ENCODE peak calls at places on chromosomes 1 and 21, in ten cellular contexts. J, A, E, K, N, S, F, G, I and Y are unnamed samples.

GRCh38 chr1:19007491-19008441 is 51.3 kb upstream of the IFFO2 start:
- DNase-seq in J (peak; percentile 60), F (no peak), K (no peak), I (no peak), G (no peak), A (peak; percentile 3), S (no peak), E (no peak), N (peak; percentile 22), Y (no peak)

GRCh38 chr1:201533836-201534235 is 5.1 kb upstream of the NAV1 start:
- DNase-seq in E (no peak), F (no peak), K (no peak), A (no peak), G (no peak), J (no peak), N (no peak), S (no peak), I (no peak), Y (no peak)

GRCh38 chr1:32618673-32619221 is 31.6 kb downstream of the ZBTB8OS start:
- DNase-seq in E (no peak), J (no peak), S (peak; percentile 9), I (no peak), N (no peak), K (no peak), A (no peak), F (no peak), G (no peak), Y (no peak)

GRCh38 chr1:91165033-91165654 is 143.3 kb upstream of the ZNF644 start:
- DNase-seq in S (peak; percentile 52), A (peak; percentile 62), K (peak; percentile 45), J (peak; percentile 85), E (peak; percentile 24), I (peak; percentile 74), N (peak; percentile 97), G (peak; percentile 80), F (peak; percentile 69), Y (peak; percentile 83)

GRCh38 chr1:44559361-44559760 is 114.9 kb downstream of the TMEM53 start:
- DNase-seq in F (no peak), J (no peak), S (no peak), I (no peak), G (no peak), N (no peak), A (no peak), K (no peak), E (no peak), Y (no peak)

GRCh38 chr1:193338194-193338593 is 151.8 kb upstream of the B3GALT2 start:
- DNase-seq in N (no peak), J (no peak), S (peak; percentile 27), E (no peak), F (no peak), I (peak; percentile 31), A (no peak), G (no peak), K (peak; percentile 64), Y (no peak)

GRCh38 chr1:9070421-9071015 is 1.1 kb upstream of the SLC2A5 start:
- DNase-seq in F (no peak), J (no peak), G (no peak), E (no peak), I (no peak), K (no peak), A (peak; percentile 63), N (no peak), S (no peak), Y (no peak)

GRCh38 chr21:31298618-31299269 is 45.3 kb downstream of the TIAM1 start:
- DNase-seq in K (no peak), A (no peak), J (no peak), G (no peak), I (no peak), F (no peak), S (no peak), N (no peak), E (no peak), Y (no peak)

GRCh38 chr1:198622532-198623218 is 16.2 kb upstream of the PTPRC start:
- DNase-seq in F (no peak), K (no peak), E (no peak), J (no peak), S (no peak), G (no peak), N (no peak), A (no peak), I (no peak), Y (no peak)

GRCh38 chr1:198619375-198620140 is 19.3 kb upstream of the PTPRC start:
- DNase-seq in J (no peak), G (no peak), I (no peak), E (no peak), S (no peak), A (no peak), K (no peak), N (no peak), F (no peak), Y (no peak)

GRCh38 chr1:198620198-198620597 is 18.6 kb upstream of the PTPRC start:
- DNase-seq in K (no peak), J (no peak), G (no peak), E (no peak), A (no peak), I (no peak), N (no peak), S (no peak), F (no peak), Y (no peak)

GRCh38 chr1:198623920-198624647 is 14.8 kb upstream of the PTPRC start:
- DNase-seq in E (no peak), K (peak; percentile 71), J (no peak), N (no peak), I (no peak), A (no peak), F (no peak), G (no peak), S (no peak), Y (no peak)

DNA sequence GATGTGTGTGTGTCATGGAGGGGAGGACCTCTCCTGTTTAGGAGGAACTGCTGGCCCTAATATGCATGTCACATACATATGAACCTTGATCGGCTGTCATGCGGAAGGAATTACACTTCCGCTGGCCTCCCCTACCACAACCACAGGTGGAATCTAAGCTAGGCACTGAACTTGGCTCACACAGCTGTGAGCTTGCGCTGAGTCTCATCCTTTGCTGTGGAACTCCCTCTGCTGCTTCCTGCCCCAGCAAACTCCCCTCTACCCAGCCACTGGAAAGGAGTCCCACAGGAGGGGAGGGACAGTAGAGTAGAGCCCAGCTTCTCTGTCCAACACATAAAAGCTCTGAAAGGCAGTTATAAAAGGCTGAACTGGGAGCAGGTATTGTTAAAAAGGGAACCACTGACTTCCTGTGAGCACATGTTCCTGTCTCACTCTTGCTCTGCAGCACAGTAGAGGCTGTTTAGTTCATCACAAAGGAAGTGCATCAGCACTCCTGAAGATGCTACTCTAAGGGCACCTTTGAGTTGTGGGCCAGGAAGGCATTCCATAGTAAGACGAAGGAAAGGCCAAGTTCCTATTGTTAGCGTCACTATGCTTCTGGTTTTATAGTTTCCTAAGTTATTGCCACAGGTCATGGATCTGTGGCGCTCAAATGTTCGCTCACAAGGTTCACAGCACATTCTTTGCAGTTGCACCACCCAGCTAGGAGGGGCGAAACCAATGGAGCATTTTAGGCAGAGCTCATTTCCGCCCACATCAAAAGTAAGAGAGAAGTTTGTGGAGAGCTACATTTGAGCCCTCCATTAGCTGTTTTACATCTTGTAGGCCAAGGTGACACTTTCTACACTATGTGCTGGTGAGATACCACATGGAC is 17.7 kb upstream of the PTPRC start:
- DNase-seq in N (no peak), K (no peak), F (no peak), G (peak; percentile 34), A (no peak), S (no peak), I (no peak), J (no peak), E (no peak), Y (peak; percentile 42)
- TF ChIP-seq CTCF in N (no peak), K (no peak), F (no peak), G (no peak), A (no peak), S (no peak), I (no peak), J (no peak), E (no peak), Y (no peak)

DNA sequence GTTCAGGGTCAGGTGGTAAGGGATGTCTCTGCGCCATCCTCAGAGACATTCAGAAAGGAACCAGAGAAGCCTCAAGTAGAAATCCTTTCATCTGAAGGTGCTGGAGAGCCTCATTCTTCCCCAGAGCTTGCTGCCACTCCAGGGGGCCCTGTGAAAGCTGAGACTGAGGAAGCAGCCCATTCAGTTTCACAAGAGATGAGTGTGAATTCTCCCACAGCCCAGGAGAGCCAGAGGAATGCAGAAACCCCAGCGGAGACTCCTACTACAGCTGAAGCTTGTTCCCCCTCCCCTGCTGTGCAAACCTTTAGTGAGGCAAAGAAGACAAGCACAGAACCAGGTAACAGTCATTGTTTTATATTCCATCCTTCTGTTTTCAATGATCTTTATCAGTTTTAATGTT is 38.7 kb downstream of the ZBTB40 start:
- DNase-seq in N (peak; percentile 67), S (no peak), K (no peak), J (no peak), I (no peak), A (no peak), F (no peak), E (no peak), G (no peak), Y (no peak)
- H3K27ac ChIP-seq in N (no peak overlapping the region), S (no peak overlapping the region), K (no peak overlapping the region), J (no peak overlapping the region), I (no peak overlapping the region), A (no peak overlapping the region), F (no peak overlapping the region), E (no peak overlapping the region), G (no peak overlapping the region), Y (no peak overlapping the region)

GRCh38 chr21:32565856-32566465 is 19.4 kb downstream of the TCP10L start:
- DNase-seq in E (no peak), F (no peak), G (no peak), J (no peak), K (peak; percentile 48), N (no peak), A (no peak), I (no peak), S (no peak), Y (no peak)

GRCh38 chr21:32562915-32563314 is 22.4 kb downstream of the TCP10L start:
- DNase-seq in S (peak; percentile 10), J (no peak), A (no peak), E (no peak), G (no peak), F (no peak), N (no peak), I (no peak), K (no peak), Y (no peak)

GRCh38 chr21:32559004-32559610 is 26.2 kb downstream of the TCP10L start:
- DNase-seq in A (no peak), E (no peak), G (no peak), F (no peak), J (no peak), S (no peak), N (no peak), K (no peak), I (no peak), Y (no peak)

GRCh38 chr21:32560896-32561295 is 24.4 kb downstream of the TCP10L start:
- DNase-seq in A (no peak), J (no peak), S (no peak), E (no peak), I (no peak), K (no peak), G (no peak), F (no peak), N (no peak), Y (no peak)

GRCh38 chr21:32562426-32562825 is 22.9 kb downstream of the TCP10L start:
- DNase-seq in N (no peak), A (peak; percentile 27), S (peak; percentile 84), K (peak; percentile 83), I (no peak), G (no peak), J (no peak), E (peak; percentile 55), F (peak; percentile 81), Y (no peak)
- TF ChIP-seq CTCF in N (peak; percentile 8), A (no peak), S (peak; percentile 61), K (peak; percentile 64), I (peak; percentile 32), G (peak; percentile 56), J (no peak), E (peak; percentile 55), F (peak; percentile 63), Y (peak; percentile 49)

DNA sequence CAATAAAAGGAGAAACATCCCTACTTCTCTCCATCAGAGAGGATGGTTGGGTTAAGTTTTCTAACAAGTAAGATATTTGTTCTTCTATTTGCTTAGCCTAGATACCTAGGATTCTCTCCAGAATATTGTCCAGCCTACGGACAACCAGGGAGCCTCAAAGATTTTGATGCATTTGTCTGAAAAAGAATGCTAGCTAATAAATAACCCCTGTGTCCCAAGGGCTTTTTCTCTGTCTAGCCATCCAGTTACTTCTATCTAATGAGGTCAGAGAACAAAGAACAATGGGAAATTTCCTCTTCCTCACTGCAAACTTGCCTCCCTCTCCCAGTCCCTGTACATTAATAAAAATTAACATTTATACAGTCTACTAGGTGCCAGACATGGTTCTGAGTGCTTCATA is 810 bp downstream of the RGS5 start:
- DNase-seq in I (no peak), E (no peak), G (no peak), N (no peak), S (peak; percentile 60), J (no peak), F (no peak), K (no peak), A (no peak), Y (no peak)
- H3K27ac ChIP-seq in I (no peak overlapping the region), E (no peak overlapping the region), G (peak overlapping the region; percentile 38), N (no peak overlapping the region), S (peak overlapping the region; percentile 77), J (no peak overlapping the region), F (peak overlapping the region; percentile 11), K (no peak overlapping the region), A (no peak overlapping the region), Y (no peak overlapping the region)